ENCODE peak calls at places on chromosome 20, in ten cellular contexts. Q is endodermal cell; G is neural progenitor cell; V is IMR-90; O is cardiac muscle cell; K is CD4-positive, alpha-beta memory T cell; H is colonic mucosa; E is pancreas; N is CD8-positive, alpha-beta T cell; M is ovary. J is an unnamed sample.

GRCh38 chr20:48783533-48784272 is 44.1 kb downstream of the PREX1 start:
- DNase-seq in H (no peak), K (peak; percentile 68), E (no peak), Q (no peak), M (no peak), O (no peak), V (peak; percentile 22), G (no peak), N (peak; percentile 57), J (no peak)

GRCh38 chr20:15475483-15475882 is 1097.8 kb downstream of the KIF16B start:
- DNase-seq in Q (no peak), H (peak; percentile 32), G (no peak), O (no peak), M (no peak), N (no peak), V (no peak), E (no peak), K (no peak), J (no peak)

GRCh38 chr20:7571521-7572065 is 368.7 kb downstream of the HAO1 start:
- DNase-seq in N (no peak), Q (no peak), E (no peak), O (no peak), M (no peak), H (no peak), K (no peak), G (no peak), V (no peak), J (no peak)

GRCh38 chr20:49372095-49372734 is 94.4 kb upstream of the ZNFX1 start:
- DNase-seq in V (no peak), E (no peak), H (no peak), G (no peak), O (no peak), N (no peak), Q (no peak), K (no peak), M (no peak), J (no peak)

GRCh38 chr20:20010639-20011500 is 6.3 kb upstream of the NAA20 start:
- DNase-seq in V (peak; percentile 81), H (no peak), K (no peak), N (no peak), E (no peak), G (no peak), M (no peak), O (peak; percentile 49), Q (no peak), J (no peak)

GRCh38 chr20:15847415-15847814 is 725.8 kb downstream of the KIF16B start:
- DNase-seq in M (no peak), V (no peak), O (no peak), Q (no peak), H (no peak), E (no peak), K (no peak), G (no peak), N (no peak), J (no peak)

GRCh38 chr20:53660947-53661381 is 67.3 kb upstream of the ZNF217 start:
- DNase-seq in M (no peak), V (peak; percentile 9), Q (peak; percentile 51), N (no peak), H (no peak), K (peak; percentile 25), E (no peak), O (no peak), G (no peak), J (peak; percentile 60)

GRCh38 chr20:539848-540247 is 3.7 kb downstream of the CSNK2A1 start:
- DNase-seq in M (no peak), O (peak; percentile 72), Q (no peak), G (no peak), K (no peak), E (no peak), H (peak; percentile 29), N (no peak), V (peak; percentile 49), J (peak; percentile 38)

GRCh38 chr20:13821876-13822275 is 37.0 kb downstream of the NDUFAF5 start:
- DNase-seq in Q (no peak), G (no peak), N (no peak), M (no peak), V (no peak), H (no peak), O (peak; percentile 34), E (no peak), K (no peak), J (no peak)

GRCh38 chr20:22686097-22686496 is 101.7 kb upstream of the FOXA2 start:
- DNase-seq in O (peak; percentile 78), Q (peak; percentile 92), V (peak; percentile 61), E (no peak), H (peak; percentile 69), G (peak; percentile 55), N (no peak), K (no peak), M (peak; percentile 42), J (peak; percentile 68)

GRCh38 chr20:258963-259362 is 1.4 kb downstream of the DEFB132 start:
- DNase-seq in M (no peak), K (no peak), H (no peak), V (peak; percentile 16), G (no peak), E (no peak), N (no peak), O (peak; percentile 40), Q (no peak), J (peak; percentile 48)

GRCh38 chr20:38990728-38991127 is 28.6 kb downstream of the DHX35 start:
- DNase-seq in E (no peak), G (no peak), M (no peak), N (no peak), H (no peak), Q (no peak), K (no peak), O (no peak), V (no peak), J (no peak)

GRCh38 chr20:38986663-38987062 is 24.5 kb downstream of the DHX35 start:
- DNase-seq in Q (no peak), H (no peak), E (no peak), G (no peak), M (no peak), V (no peak), O (peak; percentile 56), N (no peak), K (no peak), J (no peak)

GRCh38 chr20:38985060-38985459 is 22.9 kb downstream of the DHX35 start:
- DNase-seq in N (no peak), E (no peak), Q (no peak), H (no peak), V (no peak), M (no peak), K (no peak), G (no peak), O (no peak), J (no peak)

GRCh38 chr20:38985603-38986170 is 23.5 kb downstream of the DHX35 start:
- DNase-seq in H (no peak), E (no peak), M (no peak), V (peak; percentile 73), Q (no peak), N (no peak), O (peak; percentile 89), K (no peak), G (no peak), J (no peak)

DNA sequence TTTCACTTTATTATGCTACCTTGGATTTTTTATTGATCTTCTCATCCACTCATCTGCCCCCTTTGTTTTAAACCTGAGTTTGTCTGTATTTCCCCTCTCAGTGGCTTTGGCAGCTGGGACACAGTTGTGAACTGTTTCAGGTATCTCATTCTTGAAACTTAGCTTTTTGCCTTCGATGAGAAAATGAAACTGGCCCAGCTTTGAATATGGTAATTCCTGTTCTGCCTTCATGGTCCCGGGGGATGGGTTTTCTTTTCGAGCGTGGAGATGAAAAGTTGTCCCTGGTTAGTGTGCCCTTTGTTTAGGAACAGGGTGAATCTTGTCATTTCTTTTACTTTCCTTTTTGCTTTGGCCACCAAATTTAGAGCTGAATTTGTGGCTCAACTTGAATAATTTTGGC is 25.6 kb downstream of the DHX35 start:
- DNase-seq in K (no peak), Q (no peak), O (no peak), E (no peak), H (no peak), M (no peak), V (no peak), G (no peak), N (no peak), J (peak; percentile 18)
- H3K4me3 ChIP-seq in K (no peak overlapping the region), Q (no peak overlapping the region), O (no peak overlapping the region), E (no peak overlapping the region), H (no peak overlapping the region), M (no peak overlapping the region), V (no peak overlapping the region), G (no peak overlapping the region), N (no peak overlapping the region), J (no peak overlapping the region)

GRCh38 chr20:35355372-35355771 is 56.4 kb downstream of the UQCC1 start:
- DNase-seq in N (no peak), E (no peak), M (no peak), O (no peak), G (no peak), K (no peak), Q (no peak), V (peak; percentile 59), H (no peak), J (no peak)

GRCh38 chr20:35363190-35363589 is 48.6 kb downstream of the UQCC1 start:
- DNase-seq in M (no peak), K (no peak), G (no peak), Q (no peak), H (no peak), N (no peak), V (peak; percentile 67), O (peak; percentile 89), E (no peak), J (no peak)

GRCh38 chr20:35359335-35359997 is 52.3 kb downstream of the UQCC1 start:
- DNase-seq in V (no peak), Q (no peak), H (no peak), G (no peak), E (no peak), O (no peak), K (no peak), N (no peak), M (no peak), J (no peak)

DNA sequence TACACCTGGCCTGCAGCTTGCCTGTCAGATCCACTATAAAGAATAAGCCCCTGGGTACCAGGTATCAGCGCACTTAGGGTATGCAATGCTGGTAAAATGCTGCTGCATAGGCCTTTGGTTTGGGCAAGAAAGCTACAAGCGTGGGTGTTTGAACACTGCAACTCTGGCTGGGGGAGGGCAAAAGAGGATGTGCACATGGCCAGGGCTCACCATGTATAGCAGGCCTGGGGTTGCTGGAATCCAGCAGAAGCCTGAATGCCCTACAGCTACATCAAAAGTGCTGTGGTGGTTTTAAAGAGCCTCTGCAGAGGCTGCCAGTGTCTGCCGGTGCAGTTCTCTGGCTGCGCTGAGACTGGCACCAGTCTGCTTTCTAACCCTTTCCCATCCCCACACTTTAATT is 51.7 kb downstream of the UQCC1 start:
- DNase-seq in K (no peak), M (no peak), Q (no peak), O (no peak), V (no peak), N (no peak), E (no peak), H (no peak), G (no peak), J (no peak)
- H3K36me3 ChIP-seq in K (peaks cover 14% of the 10 kb centered on the region), M (no peaks in the 10 kb centered on the region), Q (peaks cover 46% of the 10 kb centered on the region), O (peaks cover 18% of the 10 kb centered on the region), V (peaks cover 12% of the 10 kb centered on the region), N (peaks cover 20% of the 10 kb centered on the region), E (no peaks in the 10 kb centered on the region), H (no peaks in the 10 kb centered on the region), G (no peaks in the 10 kb centered on the region), J (peaks cover 10% of the 10 kb centered on the region)

GRCh38 chr20:33316958-33317357 is 33.9 kb downstream of the BPIFB1 start:
- DNase-seq in H (no peak), N (no peak), O (no peak), M (no peak), E (no peak), Q (no peak), K (no peak), V (no peak), G (no peak), J (no peak)
- H3K27me3 ChIP-seq in H (no peaks in the 10 kb centered on the region), N (no peaks in the 10 kb centered on the region), O (no peaks in the 10 kb centered on the region), M (no peaks in the 10 kb centered on the region), E (no peaks in the 10 kb centered on the region), Q (no peaks in the 10 kb centered on the region), K (no peaks in the 10 kb centered on the region), V (peaks cover 38% of the 10 kb centered on the region), G (no peaks in the 10 kb centered on the region), J (no peaks in the 10 kb centered on the region)

GRCh38 chr20:32111287-32111686 is 1.8 kb downstream of the TM9SF4 start:
- DNase-seq in H (peak; percentile 35), N (no peak), K (no peak), E (no peak), V (no peak), O (no peak), G (no peak), M (no peak), Q (no peak), J (no peak)
- H3K4me3 ChIP-seq in H (no peak overlapping the region), N (no peak overlapping the region), K (no peak overlapping the region), E (no peak overlapping the region), V (no peak overlapping the region), O (no peak overlapping the region), G (no peak overlapping the region), M (no peak overlapping the region), Q (peak overlapping the region; percentile 93), J (no peak overlapping the region)